ENCODE peak calls at places on chromosomes 16 and 17, in eight cellular contexts. K, A, E, N, I, S, L and O are unnamed samples.

GRCh38 chr16:396605-397004 is 394 bp upstream of the NME4 start:
- DNase-seq in K (peak; percentile 64), E (peak; percentile 61), A (peak; percentile 83), I (peak; percentile 42), L (no peak), N (peak; percentile 34), S (no peak), O (peak; percentile 33)

GRCh38 chr16:20901441-20902112 is 1.0 kb downstream of the LYRM1 start:
- DNase-seq in E (peak; percentile 54), K (peak; percentile 75), I (peak; percentile 66), N (peak; percentile 89), L (peak; percentile 69), A (peak; percentile 75), S (no peak), O (peak; percentile 35)

GRCh38 chr16:50847166-50847565 is 105.3 kb downstream of the CYLD start:
- DNase-seq in E (no peak), S (no peak), N (no peak), I (no peak), K (no peak), L (no peak), A (no peak), O (no peak)

GRCh38 chr17:35973333-35974260 is 7.7 kb downstream of the CCL16 start:
- DNase-seq in A (no peak), S (no peak), E (no peak), I (no peak), K (peak; percentile 3), L (peak; percentile 92), N (peak; percentile 92), O (peak; percentile 30)

GRCh38 chr16:15643453-15644305 is 725 bp upstream of the MARF1 start:
- DNase-seq in E (no peak), A (peak; percentile 47), L (no peak), K (peak; percentile 73), S (no peak), N (peak; percentile 45), I (peak; percentile 79), O (peak; percentile 73)

GRCh38 chr16:50204426-50205108 is 51.5 kb downstream of the TENT4B start:
- DNase-seq in I (no peak), N (peak; percentile 58), E (no peak), L (no peak), S (no peak), K (no peak), A (no peak), O (peak; percentile 44)

GRCh38 chr17:58595194-58595792 is 80.9 kb upstream of the MTMR4 start:
- DNase-seq in I (no peak), K (no peak), S (no peak), A (peak; percentile 57), E (no peak), N (peak; percentile 17), L (no peak), O (no peak)

GRCh38 chr16:56481468-56482112 is 30.2 kb downstream of the OGFOD1 start:
- DNase-seq in N (no peak), K (no peak), E (no peak), S (no peak), I (peak; percentile 19), L (no peak), A (no peak), O (no peak)

GRCh38 chr17:17605747-17606083 is 14.2 kb upstream of the PEMT start:
- DNase-seq in A (no peak), N (no peak), S (no peak), K (no peak), L (no peak), E (no peak), I (peak; percentile 15), O (peak; percentile 82)

GRCh38 chr16:9055661-9056060 is 35.8 kb upstream of the HAPSTR1 start:
- DNase-seq in I (no peak), K (no peak), L (no peak), N (no peak), E (no peak), A (no peak), S (no peak), O (peak; percentile 65)

GRCh38 chr16:15502041-15502725 is 67.8 kb downstream of the BMERB1 start:
- DNase-seq in E (peak; percentile 31), L (no peak), I (peak; percentile 91), K (peak; percentile 82), A (peak; percentile 58), N (peak; percentile 89), S (no peak), O (peak; percentile 79)

DNA sequence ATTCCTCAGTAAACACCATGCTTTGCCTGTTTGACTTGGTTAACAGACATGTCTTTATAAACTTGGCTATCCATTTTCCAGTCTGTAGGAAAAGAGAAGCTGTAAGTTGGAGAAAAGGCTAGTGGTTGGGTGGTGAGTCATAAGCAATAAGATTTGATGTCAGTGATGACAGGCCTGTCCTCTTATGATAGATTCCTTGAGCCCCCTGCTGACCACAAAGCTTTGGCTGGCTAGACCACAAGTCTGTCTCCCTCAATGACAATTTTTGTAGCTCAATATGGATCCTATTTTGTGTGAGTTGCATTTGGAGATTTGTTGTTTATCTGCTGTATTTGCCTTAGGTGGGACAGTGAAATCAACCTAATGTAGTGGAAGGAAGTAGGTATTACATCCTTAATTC is 67.6 kb downstream of the SIAH1 start:
- DNase-seq in E (no peak), S (no peak), A (no peak), L (no peak), N (peak; percentile 43), K (peak; percentile 65), I (peak; percentile 52), O (peak; percentile 49)
- TF ChIP-seq CTCF in E (no peak), S (no peak), A (peak; percentile 18), L (no peak), N (no peak), K (no peak), I (no peak), O (peak; percentile 46)

DNA sequence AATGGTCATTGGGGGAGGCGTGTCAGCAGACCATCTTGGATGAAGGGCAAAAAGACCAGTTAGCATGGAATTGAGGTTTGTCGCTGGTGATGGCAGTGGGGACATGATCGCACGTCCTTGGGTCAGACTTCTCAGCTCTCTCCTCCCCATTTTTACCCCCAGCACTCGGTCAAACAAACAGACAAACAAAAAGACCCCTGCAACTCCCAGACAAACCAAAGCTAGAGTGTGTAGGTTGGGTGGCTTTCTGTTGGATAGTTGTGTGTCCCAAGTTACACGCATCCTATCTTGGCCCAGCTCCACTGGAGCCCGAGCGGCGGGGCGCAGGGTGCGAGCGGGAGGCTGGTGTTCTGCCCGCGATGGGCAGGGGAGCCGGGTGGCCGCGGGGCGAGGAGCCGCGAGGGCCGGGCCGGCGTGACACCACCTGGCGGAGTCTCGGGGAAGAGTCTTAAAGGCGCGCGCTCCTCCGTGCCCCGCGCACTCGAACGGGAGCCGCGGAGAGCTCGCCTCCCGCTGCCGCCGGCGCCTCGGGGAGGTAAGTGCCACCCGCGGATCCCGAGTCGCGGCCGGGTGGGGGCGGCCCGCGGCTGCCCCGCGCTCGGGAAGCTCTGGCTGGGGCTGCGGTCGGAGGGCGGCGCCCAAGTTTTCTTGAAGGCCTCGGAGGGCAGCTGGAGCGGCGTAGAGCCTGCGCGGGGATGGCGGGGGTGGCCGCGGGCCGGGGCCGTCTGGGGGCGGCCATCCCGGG is 18.5 kb upstream of the NTN1 start:
- DNase-seq in N (peak; percentile 23), E (peak; percentile 74), L (no peak), S (no peak), A (peak; percentile 88), K (no peak), I (no peak), O (no peak)
- TF ChIP-seq CTCF in N (no peak), E (peak; percentile 36), L (no peak), S (peak; percentile 45), A (peak; percentile 77), K (no peak), I (peak; percentile 10), O (no peak)

DNA sequence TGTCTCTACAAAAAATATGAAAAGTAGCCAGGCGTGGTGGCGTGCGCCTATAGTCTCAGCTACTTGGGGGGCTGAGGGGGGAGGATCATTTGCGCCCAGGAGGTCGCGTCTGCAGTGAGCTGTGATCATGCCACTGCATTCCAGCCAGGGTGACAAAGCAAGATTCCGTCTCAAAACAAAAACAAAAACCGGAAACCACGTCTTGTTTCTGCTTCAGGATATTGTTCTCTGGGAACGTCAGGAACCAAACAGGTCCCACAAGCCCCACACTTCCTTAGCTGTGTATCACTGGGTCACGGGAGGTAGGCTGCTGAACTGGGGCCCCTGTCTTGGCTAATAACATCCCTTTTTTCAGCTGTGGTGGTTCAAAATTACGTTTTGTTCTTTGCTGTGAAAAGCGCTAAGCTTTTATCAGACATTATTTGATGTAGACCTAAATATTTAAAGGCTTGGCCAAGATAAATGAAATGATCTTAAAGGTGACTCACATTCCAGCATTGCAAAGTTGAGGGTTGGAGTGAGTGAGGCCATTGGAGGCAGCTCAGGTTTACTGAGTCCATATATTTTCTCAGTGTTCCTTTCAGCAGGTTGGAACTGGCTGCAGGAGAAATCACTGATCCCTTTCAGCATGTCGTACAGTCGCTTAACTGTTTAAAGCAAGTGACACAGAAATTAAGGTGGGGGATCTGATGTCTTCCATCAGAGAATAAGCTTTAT is 16.4 kb upstream of the SEC14L1 start:
- DNase-seq in K (peak; percentile 92), E (no peak), N (peak; percentile 91), S (no peak), I (no peak), L (no peak), A (no peak), O (peak; percentile 54)
- TF ChIP-seq CTCF in K (no peak), E (no peak), N (no peak), S (no peak), I (no peak), L (no peak), A (no peak), O (no peak)

GRCh38 chr16:35184356-35184870 is 1725.0 kb downstream of the TP53TG3F start:
- DNase-seq in L (no peak), K (no peak), E (no peak), N (no peak), S (no peak), I (no peak), A (no peak), O (no peak)

GRCh38 chr16:35187665-35188225 is 1728.3 kb downstream of the TP53TG3F start:
- DNase-seq in A (no peak), I (no peak), K (no peak), S (no peak), E (no peak), L (no peak), N (no peak), O (no peak)

GRCh38 chr16:35186045-35186759 is 1726.8 kb downstream of the TP53TG3F start:
- DNase-seq in N (no peak), K (no peak), A (no peak), L (no peak), I (no peak), S (no peak), E (no peak), O (no peak)

GRCh38 chr16:35185366-35186044 is 1726.1 kb downstream of the TP53TG3F start:
- DNase-seq in I (no peak), N (no peak), S (no peak), L (no peak), E (no peak), K (no peak), A (no peak), O (no peak)

DNA sequence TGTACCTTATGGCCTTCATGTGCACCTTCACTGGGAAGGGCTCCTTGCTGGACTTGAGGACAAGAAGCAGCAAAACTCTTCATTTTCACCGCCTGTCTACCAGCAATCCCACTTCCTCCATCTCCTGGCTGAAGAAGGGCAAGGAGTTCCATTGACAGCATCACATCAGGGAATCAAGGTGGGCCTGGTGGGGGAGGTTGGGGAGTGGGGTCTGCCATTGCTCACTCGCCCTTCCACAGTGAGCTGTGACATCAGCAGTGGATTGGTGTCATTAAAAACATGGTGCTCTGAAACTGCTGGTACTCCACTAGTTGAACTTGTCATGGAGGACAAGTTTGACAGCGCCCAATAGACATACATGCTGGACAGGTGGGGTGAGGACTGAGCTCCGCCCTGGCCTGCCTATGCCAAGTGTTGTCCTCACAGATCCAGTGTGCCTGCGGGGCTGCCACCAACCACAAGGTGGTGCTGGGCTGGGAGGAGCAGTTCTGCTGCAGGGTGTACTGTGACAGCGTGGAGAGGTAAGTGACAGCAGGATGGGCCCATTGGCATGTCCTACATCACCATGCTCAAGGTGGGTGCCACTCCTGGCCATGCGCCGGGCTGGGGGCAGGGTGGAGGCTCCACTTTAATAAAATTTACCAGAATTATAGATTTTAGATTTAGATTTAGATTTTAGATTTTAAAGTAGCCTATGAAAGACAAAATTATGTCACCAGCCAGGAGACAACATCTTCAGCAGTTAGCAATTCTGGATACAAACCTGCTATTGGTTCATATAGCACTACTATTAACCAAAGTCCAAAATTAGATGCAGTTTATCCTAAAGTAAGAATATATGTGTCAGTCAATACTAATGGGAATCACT is 1729.1 kb downstream of the TP53TG3F start:
- DNase-seq in A (peak; percentile 47), L (no peak), N (peak; percentile 40), I (no peak), K (no peak), E (no peak), S (no peak), O (peak; percentile 7)
- TF ChIP-seq CTCF in A (peak; percentile 15), L (no peak), N (no peak), I (no peak), K (no peak), E (no peak), S (no peak), O (peak; percentile 51)